ENCODE peak calls at places on chromosomes 13 and 19, in seven cellular contexts. One of them, this sample, is unnamed.

GRCh38 chr19:5873617-5874199 is 3.4 kb upstream of the FUT5 start:
- DNase-seq in trophoblast cell: no peak
- DNase-seq in IMR-90: no peak
- DNase-seq in neuronal stem cell: no peak
- DNase-seq in H1: no peak
- DNase-seq in H9: no peak
- DNase-seq in mesenchymal stem cell: no peak
- DNase-seq in this sample: no peak

GRCh38 chr19:50663280-50663790 is 14.1 kb downstream of the C19orf81 start:
- DNase-seq in trophoblast cell: no peak
- DNase-seq in IMR-90: no peak
- DNase-seq in neuronal stem cell: no peak
- DNase-seq in H1: no peak
- DNase-seq in H9: no peak
- DNase-seq in mesenchymal stem cell: no peak
- DNase-seq in this sample: no peak

GRCh38 chr13:52012512-52012836 is 276 bp downstream of the ALG11 start:
- DNase-seq in trophoblast cell: no peak
- DNase-seq in IMR-90: no peak
- DNase-seq in neuronal stem cell: no peak
- DNase-seq in H1: no peak
- DNase-seq in H9: no peak
- DNase-seq in mesenchymal stem cell: no peak
- DNase-seq in this sample: no peak

GRCh38 chr19:13505761-13506549 is at the start of gene CACNA1A:
- DNase-seq in trophoblast cell: no peak
- DNase-seq in IMR-90: peak
- DNase-seq in neuronal stem cell: peak
- DNase-seq in H1: peak
- DNase-seq in H9: peak
- DNase-seq in mesenchymal stem cell: no peak
- DNase-seq in this sample: peak

GRCh38 chr13:42379241-42379640 is 107.3 kb downstream of the AKAP11 start:
- DNase-seq in trophoblast cell: no peak
- DNase-seq in IMR-90: no peak
- DNase-seq in neuronal stem cell: no peak
- DNase-seq in H1: no peak
- DNase-seq in H9: no peak
- DNase-seq in mesenchymal stem cell: no peak
- DNase-seq in this sample: no peak

GRCh38 chr13:96053003-96053703 is at the start of gene UGGT2:
- DNase-seq in trophoblast cell: peak
- DNase-seq in IMR-90: peak
- DNase-seq in neuronal stem cell: peak
- DNase-seq in H1: peak
- DNase-seq in H9: peak
- DNase-seq in mesenchymal stem cell: peak
- DNase-seq in this sample: peak

GRCh38 chr19:584240-585001 is 5.3 kb upstream of the HCN2 start:
- DNase-seq in trophoblast cell: peak
- DNase-seq in IMR-90: peak
- DNase-seq in neuronal stem cell: peak
- DNase-seq in H1: peak
- DNase-seq in H9: peak
- DNase-seq in mesenchymal stem cell: peak
- DNase-seq in this sample: peak

GRCh38 chr19:35462476-35462953 is 14.5 kb downstream of the FFAR2 start:
- DNase-seq in trophoblast cell: peak
- DNase-seq in IMR-90: no peak
- DNase-seq in neuronal stem cell: no peak
- DNase-seq in H1: no peak
- DNase-seq in H9: no peak
- DNase-seq in mesenchymal stem cell: peak
- DNase-seq in this sample: no peak

GRCh38 chr13:47976325-47976724 is 24.7 kb downstream of the SUCLA2 start:
- DNase-seq in trophoblast cell: no peak
- DNase-seq in IMR-90: no peak
- DNase-seq in neuronal stem cell: no peak
- DNase-seq in H1: no peak
- DNase-seq in H9: no peak
- DNase-seq in mesenchymal stem cell: no peak
- DNase-seq in this sample: peak

GRCh38 chr19:32475393-32475792 is 69.8 kb downstream of the DPY19L3 start:
- DNase-seq in trophoblast cell: no peak
- DNase-seq in IMR-90: no peak
- DNase-seq in neuronal stem cell: no peak
- DNase-seq in H1: no peak
- DNase-seq in H9: no peak
- DNase-seq in mesenchymal stem cell: no peak
- DNase-seq in this sample: no peak

GRCh38 chr19:3434630-3435553 is 45.4 kb downstream of the SMIM24 start:
- DNase-seq in trophoblast cell: peak
- DNase-seq in IMR-90: peak
- DNase-seq in neuronal stem cell: peak
- DNase-seq in H1: peak
- DNase-seq in H9: peak
- DNase-seq in mesenchymal stem cell: peak
- DNase-seq in this sample: peak

GRCh38 chr19:18167975-18168645 is 5.5 kb upstream of the IFI30 start:
- DNase-seq in trophoblast cell: no peak
- DNase-seq in IMR-90: peak
- DNase-seq in neuronal stem cell: no peak
- DNase-seq in H1: peak
- DNase-seq in H9: no peak
- DNase-seq in mesenchymal stem cell: peak
- DNase-seq in this sample: no peak

GRCh38 chr19:28443361-28443760 is 769.6 kb downstream of the UQCRFS1 start:
- DNase-seq in trophoblast cell: no peak
- DNase-seq in IMR-90: no peak
- DNase-seq in neuronal stem cell: no peak
- DNase-seq in H1: no peak
- DNase-seq in H9: no peak
- DNase-seq in mesenchymal stem cell: no peak
- DNase-seq in this sample: peak

GRCh38 chr19:50794778-50795664 is 4.8 kb downstream of the ACP4 start:
- DNase-seq in trophoblast cell: no peak
- DNase-seq in IMR-90: no peak
- DNase-seq in neuronal stem cell: no peak
- DNase-seq in H1: peak
- DNase-seq in H9: no peak
- DNase-seq in mesenchymal stem cell: no peak
- DNase-seq in this sample: peak

GRCh38 chr13:75514080-75515040 is 23.3 kb downstream of the COMMD6 start:
- DNase-seq in trophoblast cell: no peak
- DNase-seq in IMR-90: peak
- DNase-seq in neuronal stem cell: no peak
- DNase-seq in H1: no peak
- DNase-seq in H9: no peak
- DNase-seq in mesenchymal stem cell: peak
- DNase-seq in this sample: no peak

GRCh38 chr13:21012841-21013681 is 48.3 kb downstream of the LATS2 start:
- DNase-seq in trophoblast cell: no peak
- DNase-seq in IMR-90: no peak
- DNase-seq in neuronal stem cell: no peak
- DNase-seq in H1: no peak
- DNase-seq in H9: no peak
- DNase-seq in mesenchymal stem cell: no peak
- DNase-seq in this sample: no peak

GRCh38 chr19:15715642-15716041 is 12.2 kb upstream of the OR10H2 start:
- DNase-seq in trophoblast cell: no peak
- DNase-seq in IMR-90: no peak
- DNase-seq in neuronal stem cell: no peak
- DNase-seq in H1: no peak
- DNase-seq in H9: no peak
- DNase-seq in mesenchymal stem cell: no peak
- DNase-seq in this sample: no peak

GRCh38 chr19:31121501-31121900 is 227.7 kb downstream of the TSHZ3 start:
- DNase-seq in trophoblast cell: no peak
- DNase-seq in IMR-90: no peak
- DNase-seq in neuronal stem cell: no peak
- DNase-seq in H1: no peak
- DNase-seq in H9: no peak
- DNase-seq in mesenchymal stem cell: no peak
- DNase-seq in this sample: no peak

GRCh38 chr19:52176574-52176973 is 5.2 kb upstream of the ZNF836 start:
- DNase-seq in trophoblast cell: no peak
- DNase-seq in IMR-90: no peak
- DNase-seq in neuronal stem cell: no peak
- DNase-seq in H1: no peak
- DNase-seq in H9: no peak
- DNase-seq in mesenchymal stem cell: no peak
- DNase-seq in this sample: peak

GRCh38 chr13:33204130-33204927 is 81.2 kb downstream of the STARD13 start:
- DNase-seq in trophoblast cell: no peak
- DNase-seq in IMR-90: peak
- DNase-seq in neuronal stem cell: no peak
- DNase-seq in H1: no peak
- DNase-seq in H9: no peak
- DNase-seq in mesenchymal stem cell: peak
- DNase-seq in this sample: no peak

GRCh38 chr13:43094901-43095300 is 71.5 kb downstream of the DNAJC15 start:
- DNase-seq in trophoblast cell: no peak
- DNase-seq in IMR-90: no peak
- DNase-seq in neuronal stem cell: no peak
- DNase-seq in H1: no peak
- DNase-seq in H9: no peak
- DNase-seq in mesenchymal stem cell: no peak
- DNase-seq in this sample: no peak

GRCh38 chr19:44512326-44513298 is 12.3 kb upstream of the ZNF180 start:
- DNase-seq in trophoblast cell: peak
- DNase-seq in IMR-90: peak
- DNase-seq in neuronal stem cell: no peak
- DNase-seq in H1: peak
- DNase-seq in H9: peak
- DNase-seq in mesenchymal stem cell: peak
- DNase-seq in this sample: peak

GRCh38 chr19:12244370-12244769 is 50.3 kb downstream of the ZNF44 start:
- DNase-seq in trophoblast cell: no peak
- DNase-seq in IMR-90: no peak
- DNase-seq in neuronal stem cell: no peak
- DNase-seq in H1: no peak
- DNase-seq in H9: no peak
- DNase-seq in mesenchymal stem cell: no peak
- DNase-seq in this sample: peak

GRCh38 chr19:12247644-12248222 is 47.0 kb downstream of the ZNF44 start:
- DNase-seq in trophoblast cell: no peak
- DNase-seq in IMR-90: no peak
- DNase-seq in neuronal stem cell: no peak
- DNase-seq in H1: no peak
- DNase-seq in H9: no peak
- DNase-seq in mesenchymal stem cell: peak
- DNase-seq in this sample: peak
- H3K23ac ChIP-seq in trophoblast cell: no peak
- H3K23ac ChIP-seq in IMR-90: no peak
- H3K23ac ChIP-seq in neuronal stem cell: no peak
- H3K23ac ChIP-seq in H1: no peak
- H3K23ac ChIP-seq in H9: no peak
- H3K23ac ChIP-seq in mesenchymal stem cell: no peak
- H3K23ac ChIP-seq in this sample: no peak

DNA sequence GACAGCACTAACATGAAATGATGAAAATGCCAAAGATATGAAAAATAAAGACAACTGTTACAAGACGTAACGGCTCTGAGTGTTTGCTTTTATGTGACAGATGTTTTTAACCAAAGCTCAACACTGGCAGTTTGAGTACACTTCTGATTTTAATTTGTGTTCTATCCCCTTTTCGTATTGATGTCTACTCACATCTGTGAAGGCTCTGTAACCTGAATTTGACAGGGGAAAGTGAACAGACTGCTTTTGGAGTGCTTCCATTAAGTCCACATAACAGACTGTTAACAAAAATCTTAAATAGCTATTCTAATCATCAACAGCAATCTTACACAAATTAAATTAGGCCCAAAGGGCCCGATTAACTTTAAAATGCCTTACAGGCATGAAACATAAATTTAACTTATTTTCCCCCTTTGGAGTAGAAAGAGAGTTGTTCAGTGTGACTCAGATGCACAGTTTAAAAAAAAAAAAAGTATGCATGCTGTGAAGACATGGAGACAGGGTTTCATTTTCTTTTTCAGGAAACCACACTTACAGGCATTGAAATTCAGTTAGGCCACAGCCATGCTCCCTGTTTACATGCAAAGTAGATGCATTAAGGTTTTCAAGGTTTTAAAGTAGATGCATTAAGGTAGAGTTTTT is 16.3 kb upstream of the RNASEH2B start:
- DNase-seq in trophoblast cell: no peak
- DNase-seq in IMR-90: peak
- DNase-seq in neuronal stem cell: no peak
- DNase-seq in H1: no peak
- DNase-seq in H9: no peak
- DNase-seq in mesenchymal stem cell: peak
- DNase-seq in this sample: no peak
- H3K9ac ChIP-seq in trophoblast cell: no peak
- H3K9ac ChIP-seq in IMR-90: no peak
- H3K9ac ChIP-seq in neuronal stem cell: no peak
- H3K9ac ChIP-seq in H1: no peak
- H3K9ac ChIP-seq in H9: no peak
- H3K9ac ChIP-seq in mesenchymal stem cell: peak
- H3K9ac ChIP-seq in this sample: no peak

GRCh38 chr19:47544075-47544474 is 28.9 kb downstream of the ZNF541 start:
- DNase-seq in trophoblast cell: no peak
- DNase-seq in IMR-90: no peak
- DNase-seq in neuronal stem cell: no peak
- DNase-seq in H1: no peak
- DNase-seq in H9: no peak
- DNase-seq in mesenchymal stem cell: no peak
- DNase-seq in this sample: no peak

GRCh38 chr19:47542030-47542475 is 27.2 kb upstream of the NAPA start:
- DNase-seq in trophoblast cell: no peak
- DNase-seq in IMR-90: peak
- DNase-seq in neuronal stem cell: no peak
- DNase-seq in H1: no peak
- DNase-seq in H9: no peak
- DNase-seq in mesenchymal stem cell: peak
- DNase-seq in this sample: no peak

GRCh38 chr19:47544476-47544875 is 28.5 kb downstream of the ZNF541 start:
- DNase-seq in trophoblast cell: no peak
- DNase-seq in IMR-90: no peak
- DNase-seq in neuronal stem cell: no peak
- DNase-seq in H1: no peak
- DNase-seq in H9: no peak
- DNase-seq in mesenchymal stem cell: no peak
- DNase-seq in this sample: no peak

GRCh38 chr19:47547175-47547574 is 25.8 kb downstream of the ZNF541 start:
- DNase-seq in trophoblast cell: no peak
- DNase-seq in IMR-90: no peak
- DNase-seq in neuronal stem cell: no peak
- DNase-seq in H1: no peak
- DNase-seq in H9: no peak
- DNase-seq in mesenchymal stem cell: no peak
- DNase-seq in this sample: no peak

GRCh38 chr19:47545061-47545948 is 27.6 kb downstream of the ZNF541 start:
- DNase-seq in trophoblast cell: no peak
- DNase-seq in IMR-90: no peak
- DNase-seq in neuronal stem cell: no peak
- DNase-seq in H1: no peak
- DNase-seq in H9: peak
- DNase-seq in mesenchymal stem cell: no peak
- DNase-seq in this sample: no peak
- H3K23ac ChIP-seq in trophoblast cell: no peak
- H3K23ac ChIP-seq in IMR-90: no peak
- H3K23ac ChIP-seq in neuronal stem cell: no peak
- H3K23ac ChIP-seq in H1: no peak
- H3K23ac ChIP-seq in H9: no peak
- H3K23ac ChIP-seq in mesenchymal stem cell: no peak
- H3K23ac ChIP-seq in this sample: no peak

GRCh38 chr13:79803939-79804487 is 323.1 kb downstream of the NDFIP2 start:
- DNase-seq in trophoblast cell: no peak
- DNase-seq in IMR-90: no peak
- DNase-seq in neuronal stem cell: no peak
- DNase-seq in H1: no peak
- DNase-seq in H9: no peak
- DNase-seq in mesenchymal stem cell: no peak
- DNase-seq in this sample: no peak
- H3K9ac ChIP-seq in trophoblast cell: no peak
- H3K9ac ChIP-seq in IMR-90: no peak
- H3K9ac ChIP-seq in neuronal stem cell: no peak
- H3K9ac ChIP-seq in H1: no peak
- H3K9ac ChIP-seq in H9: no peak
- H3K9ac ChIP-seq in mesenchymal stem cell: no peak
- H3K9ac ChIP-seq in this sample: no peak

This sample was measured in mesendoderm.